ENCODE peak calls at places on chromosome 7, in five cellular contexts. L is mammary epithelial cell, H is body of pancreas, C is cardiac fibroblast, S is left lung. B is an unnamed sample.

GRCh38 chr7:123397746-123398145 is 136.6 kb downstream of the IQUB start:
- DNase-seq in H (no peak), C (no peak), S (no peak), L (no peak), B (no peak)

GRCh38 chr7:12062062-12062461 is 149.0 kb upstream of the TMEM106B start:
- DNase-seq in H (no peak), S (no peak), C (no peak), L (no peak), B (no peak)

GRCh38 chr7:116953727-116954442 is 584 bp downstream of the ST7 start:
- DNase-seq in L (peak; percentile 80), C (peak; percentile 88), S (peak; percentile 85), H (peak; percentile 76), B (peak; percentile 45)

GRCh38 chr7:54987772-54988171 is 31.0 kb upstream of the EGFR start:
- DNase-seq in L (no peak), S (no peak), C (no peak), H (no peak), B (no peak)

GRCh38 chr7:152462995-152463713 is 27.4 kb upstream of the KMT2C start:
- DNase-seq in H (no peak), C (peak; percentile 81), L (no peak), S (no peak), B (no peak)

GRCh38 chr7:2515424-2516193 is 4.0 kb upstream of the LFNG start:
- DNase-seq in C (no peak), L (no peak), H (no peak), S (peak; percentile 63), B (no peak)

GRCh38 chr7:132249591-132249971 is 326.7 kb downstream of the PLXNA4 start:
- DNase-seq in S (no peak), L (peak; percentile 6), H (peak; percentile 46), C (peak; percentile 23), B (no peak)

GRCh38 chr7:151626422-151627115 is 106.9 kb upstream of the RHEB start:
- DNase-seq in S (no peak), H (peak; percentile 76), C (peak; percentile 31), L (peak; percentile 48), B (no peak)

GRCh38 chr7:1176891-1177373 is 16.9 kb upstream of the ZFAND2A start:
- DNase-seq in S (peak; percentile 92), H (peak; percentile 84), C (peak; percentile 58), L (peak; percentile 22), B (no peak)

GRCh38 chr7:18013936-18014335 is 13.7 kb downstream of the PRPS1L1 start:
- DNase-seq in S (no peak), L (no peak), H (no peak), C (peak; percentile 67), B (no peak)

GRCh38 chr7:44184221-44184873 is 4.9 kb downstream of the GCK start:
- DNase-seq in L (peak; percentile 95), H (no peak), C (peak; percentile 59), S (no peak), B (peak; percentile 54)

GRCh38 chr7:110595694-110596093 is 495.2 kb upstream of the LRRN3 start:
- DNase-seq in C (no peak), H (no peak), L (no peak), S (no peak), B (no peak)
- TF ChIP-seq CTCF in C (no peak), H (no peak), L (peak; percentile 6), S (no peak), B (no peak)

DNA sequence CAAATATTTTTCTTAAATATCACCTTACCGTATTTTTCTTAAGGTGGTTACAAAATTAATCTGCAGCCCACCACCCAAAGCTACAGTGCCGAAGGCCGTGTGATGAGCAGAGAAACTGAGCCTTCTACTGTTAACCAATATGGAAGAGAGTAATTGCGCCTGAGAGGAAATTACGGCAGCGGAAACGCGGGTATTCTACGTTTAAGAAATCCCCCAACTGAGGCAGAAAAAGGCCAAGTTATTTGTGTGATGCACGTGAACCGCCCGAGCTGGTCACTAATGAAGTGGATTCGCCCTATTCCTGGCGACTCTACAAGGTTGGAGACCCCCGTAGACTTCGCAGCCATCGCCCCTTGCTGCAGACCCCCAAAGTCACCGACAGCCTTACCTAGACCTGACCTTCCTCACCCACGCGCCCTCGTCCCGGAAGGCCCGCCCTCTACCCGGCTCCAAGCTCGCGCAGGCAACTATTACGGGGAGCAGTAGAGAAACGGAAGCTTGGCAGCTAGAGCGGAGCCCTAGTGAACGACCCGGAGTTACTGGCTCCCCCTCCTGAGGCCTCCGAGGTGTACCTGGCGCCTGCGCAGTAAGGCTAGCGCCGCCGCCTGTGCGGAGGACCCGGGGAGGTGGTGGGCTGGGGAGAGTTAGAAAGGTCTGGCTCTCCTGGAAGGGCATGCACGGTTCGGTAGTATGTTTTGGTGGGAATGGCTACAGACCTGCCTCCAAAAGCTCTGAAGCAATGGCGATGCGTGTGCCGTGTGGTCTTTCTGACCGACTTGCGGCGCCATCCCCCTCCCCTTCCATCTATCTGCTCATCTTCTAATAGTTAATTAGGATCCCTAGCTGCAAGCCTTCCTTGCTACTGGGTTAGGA is at the start of gene MRPS33:
- DNase-seq in S (peak; percentile 96), H (peak; percentile 97), C (peak; percentile 97), L (peak; percentile 92), B (peak; percentile 79)
- TF ChIP-seq CTCF in S (no peak), H (no peak), C (no peak), L (peak; percentile 68), B (peak; percentile 87)

GRCh38 chr7:34759477-34760125 is 101.6 kb downstream of the NPSR1 start:
- DNase-seq in L (peak; percentile 5), C (peak; percentile 66), S (no peak), H (no peak), B (no peak)
- TF ChIP-seq CTCF in L (peak; percentile 63), C (peak; percentile 75), S (peak; percentile 59), H (peak; percentile 40), B (peak; percentile 58)

DNA sequence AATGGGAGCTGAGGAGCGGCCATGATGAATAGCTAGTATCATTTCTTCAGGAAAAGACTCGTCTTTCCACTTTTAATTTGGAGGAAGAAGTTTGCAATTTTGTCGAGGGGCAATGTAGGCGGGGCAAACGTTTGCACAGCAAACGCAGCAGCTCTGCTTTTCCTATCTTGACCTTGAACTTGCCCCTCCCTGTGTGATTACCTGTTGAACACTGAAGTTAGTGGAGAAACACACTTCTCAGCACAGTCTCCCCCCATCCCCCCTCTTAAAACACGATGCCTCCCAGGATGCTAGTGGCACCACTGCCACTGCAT is 178 bp upstream of the EPDR1 start:
- DNase-seq in H (no peak), L (no peak), S (no peak), C (no peak), B (no peak)
- TF ChIP-seq CTCF in H (no peak), L (peak; percentile 18), S (no peak), C (peak; percentile 20), B (peak; percentile 26)

DNA sequence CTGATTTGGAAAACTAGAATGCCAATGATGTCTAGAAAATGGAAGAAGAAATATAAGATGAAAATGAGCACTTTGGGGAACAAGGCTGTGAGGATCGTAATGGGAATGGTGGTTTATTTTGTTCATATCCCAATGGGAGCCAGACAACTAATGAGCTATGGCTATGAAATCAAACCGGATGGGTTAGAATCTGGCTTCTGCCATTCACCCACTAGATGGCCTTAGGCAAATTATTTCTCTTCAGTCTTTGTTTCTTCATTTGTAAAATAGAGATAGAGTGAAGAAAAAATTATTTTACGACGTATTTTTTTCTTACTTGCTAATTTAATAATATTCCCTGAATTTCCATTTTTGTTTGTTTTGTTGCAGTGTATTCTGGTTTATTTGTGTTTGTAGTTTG is 572.1 kb upstream of the IGFBP3 start:
- DNase-seq in L (no peak), C (no peak), S (no peak), H (no peak), B (no peak)
- TF ChIP-seq CTCF in L (peak; percentile 2), C (peak; percentile 14), S (no peak), H (no peak), B (no peak)

GRCh38 chr7:56063882-56064625 is at the start of gene SUMF2:
- DNase-seq in H (peak; percentile 93), L (peak; percentile 80), C (peak; percentile 91), S (peak; percentile 98), B (no peak)
- TF ChIP-seq CTCF in H (no peak), L (peak; percentile 40), C (peak; percentile 12), S (no peak), B (peak; percentile 19)

GRCh38 chr7:71237945-71238344 is 106.0 kb downstream of the GALNT17 start:
- DNase-seq in L (no peak), C (no peak), H (peak; percentile 46), S (no peak), B (no peak)
- TF ChIP-seq CTCF in L (no peak), C (no peak), H (no peak), S (no peak), B (no peak)

B was measured in AG04449.